ENCODE peak calls at places on chromosome 20, in five cellular contexts. One of them, this sample, is unnamed.
A peak's percentile ranks its signal among the peaks of the same experiment; 100 is the strongest.

GRCh38 chr20:37344506-37345338 is 1.2 kb upstream of the SRC start:
- DNase-seq in sigmoid colon: peak; percentile 65
- DNase-seq in stomach: peak; percentile 87
- DNase-seq in HepG2: peak; percentile 77
- DNase-seq in GM12878: no peak
- DNase-seq in this sample: peak; percentile 87

GRCh38 chr20:64225828-64226598 is 29.5 kb upstream of the PCMTD2 start:
- DNase-seq in HepG2: no peak
- DNase-seq in stomach: no peak
- DNase-seq in GM12878: no peak
- DNase-seq in sigmoid colon: no peak
- DNase-seq in this sample: no peak

GRCh38 chr20:64065973-64066341 is 3.0 kb downstream of the TCEA2 start:
- DNase-seq in HepG2: no peak
- DNase-seq in GM12878: peak; percentile 79
- DNase-seq in sigmoid colon: no peak
- DNase-seq in stomach: no peak
- DNase-seq in this sample: peak; percentile 54

GRCh38 chr20:41172296-41173140 is 35.2 kb downstream of the PLCG1 start:
- DNase-seq in GM12878: no peak
- DNase-seq in HepG2: no peak
- DNase-seq in stomach: peak; percentile 25
- DNase-seq in sigmoid colon: peak; percentile 75
- DNase-seq in this sample: peak; percentile 8

GRCh38 chr20:34546751-34547181 is 11.8 kb upstream of the MAP1LC3A start:
- DNase-seq in sigmoid colon: no peak
- DNase-seq in HepG2: no peak
- DNase-seq in GM12878: no peak
- DNase-seq in stomach: no peak
- DNase-seq in this sample: peak; percentile 70

GRCh38 chr20:11891827-11892521 is 25.7 kb upstream of the BTBD3 start:
- DNase-seq in stomach: peak; percentile 64
- DNase-seq in HepG2: peak; percentile 89
- DNase-seq in GM12878: peak; percentile 17
- DNase-seq in sigmoid colon: peak; percentile 76
- DNase-seq in this sample: peak; percentile 62

GRCh38 chr20:4722571-4722970 is 862 bp downstream of the PRND start:
- DNase-seq in sigmoid colon: no peak
- DNase-seq in stomach: no peak
- DNase-seq in GM12878: no peak
- DNase-seq in HepG2: no peak
- DNase-seq in this sample: no peak

GRCh38 chr20:6265204-6265904 is 142.5 kb upstream of the FERMT1 start:
- DNase-seq in stomach: no peak
- DNase-seq in HepG2: peak; percentile 55
- DNase-seq in sigmoid colon: no peak
- DNase-seq in GM12878: no peak
- DNase-seq in this sample: no peak

GRCh38 chr20:3101737-3102574 is 17.4 kb upstream of the AVP start:
- DNase-seq in sigmoid colon: no peak
- DNase-seq in HepG2: no peak
- DNase-seq in stomach: no peak
- DNase-seq in GM12878: peak; percentile 5
- DNase-seq in this sample: peak; percentile 33

GRCh38 chr20:37898301-37899104 is 4.4 kb upstream of the VSTM2L start:
- DNase-seq in stomach: no peak
- DNase-seq in HepG2: no peak
- DNase-seq in sigmoid colon: no peak
- DNase-seq in GM12878: no peak
- DNase-seq in this sample: no peak

GRCh38 chr20:51346686-51347485 is 195.6 kb downstream of the NFATC2 start:
- DNase-seq in stomach: no peak
- DNase-seq in GM12878: no peak
- DNase-seq in sigmoid colon: peak; percentile 25
- DNase-seq in HepG2: no peak
- DNase-seq in this sample: no peak

GRCh38 chr20:61534346-61534745 is 282.3 kb downstream of the CDH4 start:
- DNase-seq in GM12878: no peak
- DNase-seq in sigmoid colon: no peak
- DNase-seq in HepG2: no peak
- DNase-seq in stomach: no peak
- DNase-seq in this sample: no peak

GRCh38 chr20:20360464-20360863 is 7.4 kb upstream of the INSM1 start:
- DNase-seq in HepG2: peak; percentile 67
- DNase-seq in stomach: peak; percentile 45
- DNase-seq in GM12878: no peak
- DNase-seq in sigmoid colon: no peak
- DNase-seq in this sample: peak; percentile 54

GRCh38 chr20:1423625-1424106 is 30.8 kb upstream of the FKBP1A start:
- DNase-seq in GM12878: no peak
- DNase-seq in HepG2: peak; percentile 92
- DNase-seq in stomach: peak; percentile 77
- DNase-seq in sigmoid colon: no peak
- DNase-seq in this sample: peak; percentile 65

GRCh38 chr20:19929749-19930148 is 87.4 kb upstream of the NAA20 start:
- DNase-seq in stomach: no peak
- DNase-seq in HepG2: no peak
- DNase-seq in sigmoid colon: no peak
- DNase-seq in GM12878: no peak
- DNase-seq in this sample: no peak

GRCh38 chr20:37938181-37938775 is 35.4 kb downstream of the VSTM2L start:
- DNase-seq in GM12878: no peak
- DNase-seq in sigmoid colon: no peak
- DNase-seq in HepG2: no peak
- DNase-seq in stomach: no peak
- DNase-seq in this sample: no peak

GRCh38 chr20:50804453-50805348 is 9.8 kb downstream of the BCAS4 start:
- DNase-seq in stomach: no peak
- DNase-seq in GM12878: no peak
- DNase-seq in HepG2: no peak
- DNase-seq in sigmoid colon: no peak
- DNase-seq in this sample: no peak

GRCh38 chr20:1434571-1435336 is 31.9 kb downstream of the NSFL1C start:
- DNase-seq in HepG2: no peak
- DNase-seq in GM12878: peak; percentile 78
- DNase-seq in sigmoid colon: no peak
- DNase-seq in stomach: peak; percentile 30
- DNase-seq in this sample: peak; percentile 51

GRCh38 chr20:8205996-8206395 is 73.9 kb downstream of the PLCB1 start:
- DNase-seq in HepG2: peak; percentile 95
- DNase-seq in stomach: no peak
- DNase-seq in GM12878: no peak
- DNase-seq in sigmoid colon: no peak
- DNase-seq in this sample: no peak

GRCh38 chr20:58721951-58722371 is 29.4 kb downstream of the NPEPL1 start:
- DNase-seq in sigmoid colon: peak; percentile 69
- DNase-seq in GM12878: no peak
- DNase-seq in HepG2: no peak
- DNase-seq in stomach: peak; percentile 25
- DNase-seq in this sample: peak; percentile 24

GRCh38 chr20:15682690-15683089 is 890.6 kb downstream of the KIF16B start:
- DNase-seq in stomach: no peak
- DNase-seq in GM12878: no peak
- DNase-seq in HepG2: no peak
- DNase-seq in sigmoid colon: no peak
- DNase-seq in this sample: no peak

GRCh38 chr20:327041-327945 is 1.9 kb downstream of the SOX12 start:
- DNase-seq in GM12878: peak; percentile 68
- DNase-seq in HepG2: peak; percentile 95
- DNase-seq in stomach: peak; percentile 84
- DNase-seq in sigmoid colon: peak; percentile 96
- DNase-seq in this sample: peak; percentile 84
- TF ChIP-seq EP300 in GM12878: peak; percentile 0
- TF ChIP-seq EP300 in HepG2: peak; percentile 31
- TF ChIP-seq EP300 in stomach: no peak
- TF ChIP-seq EP300 in sigmoid colon: no peak
- TF ChIP-seq EP300 in this sample: no peak

GRCh38 chr20:62808211-62808865 is 3.7 kb downstream of the OGFR start:
- DNase-seq in HepG2: peak; percentile 66
- DNase-seq in sigmoid colon: no peak
- DNase-seq in stomach: peak; percentile 70
- DNase-seq in GM12878: no peak
- DNase-seq in this sample: peak; percentile 72

GRCh38 chr20:62809530-62810428 is 5.1 kb downstream of the OGFR start:
- DNase-seq in HepG2: no peak
- DNase-seq in GM12878: no peak
- DNase-seq in stomach: no peak
- DNase-seq in sigmoid colon: no peak
- DNase-seq in this sample: no peak

GRCh38 chr20:62806383-62807050 is 1.9 kb downstream of the OGFR start:
- DNase-seq in stomach: no peak
- DNase-seq in GM12878: no peak
- DNase-seq in HepG2: no peak
- DNase-seq in sigmoid colon: no peak
- DNase-seq in this sample: no peak

GRCh38 chr20:62805711-62806382 is 1.2 kb downstream of the OGFR start:
- DNase-seq in GM12878: no peak
- DNase-seq in HepG2: peak; percentile 90
- DNase-seq in sigmoid colon: no peak
- DNase-seq in stomach: no peak
- DNase-seq in this sample: no peak

DNA sequence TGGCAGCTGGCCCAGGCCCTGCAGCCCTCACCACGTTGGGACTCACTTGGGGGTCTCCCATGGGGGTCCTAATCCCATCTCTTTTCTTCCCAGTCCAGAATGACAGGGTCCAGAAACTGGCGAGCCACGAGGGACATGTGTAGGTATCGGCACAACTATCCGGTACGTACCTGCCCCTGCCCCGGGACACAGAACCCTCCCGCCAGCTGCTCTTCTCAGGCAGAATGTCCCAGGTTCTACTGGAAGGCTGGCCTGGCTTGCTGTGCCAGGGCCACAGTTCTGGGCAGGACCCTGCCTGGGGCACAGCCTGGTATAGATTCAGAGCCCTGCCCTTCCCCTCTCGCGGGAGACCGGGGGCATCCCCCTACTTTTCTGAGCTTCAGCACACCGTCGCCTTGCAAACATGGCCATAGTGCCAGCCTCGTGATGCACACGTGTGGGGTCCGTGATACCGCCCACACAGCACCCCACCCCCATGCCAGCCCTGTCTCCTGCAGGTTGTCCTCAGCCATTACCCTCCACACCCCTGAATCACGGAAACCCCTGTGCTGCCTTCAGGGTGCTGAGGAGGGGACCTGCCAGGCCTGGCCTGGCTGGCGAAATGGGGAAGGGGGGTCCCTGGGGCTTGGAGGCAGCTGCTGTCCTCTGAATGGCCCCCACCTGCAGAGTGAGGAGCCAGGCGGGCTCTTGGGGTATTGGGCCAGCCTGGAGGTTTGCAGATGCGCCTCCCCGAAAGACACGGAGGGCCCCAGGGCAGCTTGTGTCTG is 3.0 kb downstream of the OGFR start:
- DNase-seq in HepG2: no peak
- DNase-seq in sigmoid colon: no peak
- DNase-seq in GM12878: no peak
- DNase-seq in stomach: no peak
- DNase-seq in this sample: no peak
- H3K4me1 ChIP-seq in HepG2: peaks cover 45% of the 10 kb centered on the region
- H3K4me1 ChIP-seq in sigmoid colon: peaks cover 35% of the 10 kb centered on the region
- H3K4me1 ChIP-seq in GM12878: peaks cover 18% of the 10 kb centered on the region
- H3K4me1 ChIP-seq in stomach: peaks cover 23% of the 10 kb centered on the region
- H3K4me1 ChIP-seq in this sample: peaks cover 17% of the 10 kb centered on the region

DNA sequence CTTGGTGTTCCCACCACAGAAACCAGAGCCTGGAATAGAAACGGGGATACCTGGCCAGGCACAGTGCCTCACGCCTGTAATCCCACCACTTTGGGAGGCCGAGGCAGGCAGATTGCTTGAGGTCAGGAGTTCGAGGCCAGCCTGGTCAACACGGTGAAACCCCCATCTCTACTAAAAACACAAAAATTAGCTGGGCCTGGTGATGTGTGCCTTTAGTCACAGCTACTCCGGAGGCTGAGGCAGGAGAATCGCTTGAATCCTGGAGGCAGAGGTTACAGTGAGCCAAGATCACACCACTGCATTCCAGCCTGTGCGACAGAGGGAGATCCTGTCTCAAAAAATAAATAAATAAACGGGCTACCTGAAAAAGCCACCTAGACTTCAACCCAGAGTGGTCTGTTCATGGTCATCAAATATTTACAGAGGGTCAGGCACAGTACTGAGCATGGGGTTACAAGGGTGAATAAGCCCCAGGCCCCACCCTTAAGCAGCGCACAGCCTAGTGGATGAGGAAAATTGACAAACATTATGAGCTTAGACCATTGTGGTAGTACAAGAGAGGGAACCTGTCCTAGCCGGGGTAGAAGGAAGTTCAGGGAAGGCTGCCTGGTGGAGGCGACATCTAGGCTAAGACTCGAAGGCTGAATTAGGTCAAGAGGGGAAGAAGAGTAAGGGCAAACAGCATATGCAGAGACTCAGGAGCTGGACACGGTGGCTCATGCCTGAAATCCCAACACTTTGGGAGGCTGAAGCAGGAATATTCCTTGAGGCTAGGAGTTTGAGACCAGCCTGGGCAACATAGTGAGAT is 7.2 kb upstream of the PCIF1 start:
- DNase-seq in HepG2: peak; percentile 98
- DNase-seq in GM12878: no peak
- DNase-seq in stomach: no peak
- DNase-seq in sigmoid colon: no peak
- DNase-seq in this sample: no peak
- TF ChIP-seq POLR2AphosphoS5 in HepG2: no peak
- TF ChIP-seq POLR2AphosphoS5 in GM12878: no peak
- TF ChIP-seq POLR2AphosphoS5 in stomach: no peak
- TF ChIP-seq POLR2AphosphoS5 in sigmoid colon: no peak
- TF ChIP-seq POLR2AphosphoS5 in this sample: no peak

DNA sequence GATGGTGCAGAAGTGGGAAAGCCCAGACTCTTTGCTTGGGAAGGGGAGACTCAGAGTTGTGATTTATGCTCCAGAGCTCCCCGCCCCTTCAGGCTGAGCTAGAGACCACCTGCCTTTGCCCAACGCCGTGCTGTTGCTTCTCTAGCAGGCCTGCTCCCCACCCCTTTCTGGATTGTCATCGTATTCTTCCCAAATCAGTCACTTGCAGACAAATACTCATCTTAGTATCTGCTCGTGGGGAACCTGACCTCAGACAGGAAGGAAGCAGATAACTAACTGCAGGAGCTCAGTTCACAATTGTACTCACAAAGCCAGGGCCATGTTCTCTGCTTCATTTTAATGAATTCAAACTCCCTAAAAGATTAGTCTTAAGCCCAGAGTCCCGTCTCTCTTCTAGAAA is 57.0 kb upstream of the GGTLC1 start:
- DNase-seq in sigmoid colon: no peak
- DNase-seq in GM12878: no peak
- DNase-seq in stomach: no peak
- DNase-seq in HepG2: no peak
- DNase-seq in this sample: no peak
- TF ChIP-seq EP300 in sigmoid colon: no peak
- TF ChIP-seq EP300 in GM12878: no peak
- TF ChIP-seq EP300 in stomach: no peak
- TF ChIP-seq EP300 in HepG2: no peak
- TF ChIP-seq EP300 in this sample: no peak

This sample was measured in transverse colon.